ENCODE peak calls at places on chromosomes 5 and 9, in seven cellular contexts. K is fibroblast of the aortic adventitia, F is Caco-2, V is BJ, C is endothelial cell of umbilical vein, J is psoas muscle, U is prostate gland. T is an unnamed sample.

GRCh38 chr5:157484768-157485167 is 24.8 kb downstream of the NIPAL4 start:
- DNase-seq in V (no peak), F (peak), J (peak), U (no peak), K (peak), C (no peak), T (no peak)

GRCh38 chr5:128038641-128039040 is 44.9 kb upstream of the SLC12A2 start:
- DNase-seq in U (no peak), J (no peak), C (peak), V (no peak), K (peak), F (no peak), T (no peak)

GRCh38 chr9:36686471-36686870 is 113.8 kb downstream of the MELK start:
- DNase-seq in V (no peak), U (no peak), J (no peak), F (no peak), K (no peak), C (no peak), T (no peak)

GRCh38 chr9:7779201-7779600 is 20.4 kb downstream of the DMAC1 start:
- DNase-seq in C (no peak), U (no peak), V (no peak), J (no peak), F (no peak), K (no peak), T (no peak)

GRCh38 chr5:150411245-150411979 is 1.3 kb downstream of the CD74 start:
- DNase-seq in F (no peak), U (no peak), V (no peak), C (no peak), J (no peak), K (no peak), T (no peak)

GRCh38 chr9:13758876-13759275 is 479.4 kb upstream of the MPDZ start:
- DNase-seq in J (peak), C (no peak), U (no peak), V (no peak), K (no peak), F (no peak), T (no peak)

GRCh38 chr9:123250504-123250903 is 17.9 kb downstream of the STRBP start:
- DNase-seq in K (no peak), J (no peak), V (no peak), U (no peak), F (no peak), C (no peak), T (no peak)

GRCh38 chr5:157265714-157266285 is at the start of gene CYFIP2:
- DNase-seq in C (peak), K (no peak), J (peak), F (no peak), V (no peak), U (peak), T (no peak)

GRCh38 chr5:96247097-96247675 is 185.9 kb downstream of the PCSK1 start:
- DNase-seq in F (no peak), J (no peak), U (peak), C (peak), K (peak), V (no peak), T (no peak)

GRCh38 chr5:177545487-177546261 is 8.7 kb downstream of the FAM193B start:
- DNase-seq in U (no peak), V (peak), F (no peak), J (peak), K (peak), C (no peak), T (no peak)

GRCh38 chr5:64074533-64074932 is 91.1 kb upstream of the RNF180 start:
- DNase-seq in K (peak), F (no peak), C (peak), U (no peak), J (no peak), V (no peak), T (no peak)

GRCh38 chr9:91534374-91534773 is 110.7 kb upstream of the NFIL3 start:
- DNase-seq in C (no peak), J (no peak), K (peak), F (no peak), V (no peak), U (no peak), T (no peak)

GRCh38 chr9:120711841-120712538 is 2.3 kb downstream of the MEGF9 start:
- DNase-seq in K (peak), V (no peak), C (no peak), J (no peak), F (no peak), U (no peak), T (no peak)

GRCh38 chr9:120712539-120713031 is 1.7 kb downstream of the MEGF9 start:
- DNase-seq in J (no peak), C (no peak), U (no peak), F (no peak), V (no peak), K (no peak), T (no peak)

GRCh38 chr9:120713257-120714087 is 798 bp downstream of the MEGF9 start:
- DNase-seq in C (no peak), V (no peak), J (peak), U (no peak), K (peak), F (no peak), T (no peak)

GRCh38 chr9:120710110-120710981 is 3.9 kb downstream of the MEGF9 start:
- DNase-seq in C (peak), U (peak), V (no peak), J (no peak), F (no peak), K (peak), T (no peak)

GRCh38 chr9:120711354-120711753 is 2.9 kb downstream of the MEGF9 start:
- DNase-seq in U (no peak), K (peak), F (no peak), J (no peak), C (no peak), V (no peak), T (no peak)
- H3K4me3 ChIP-seq in U (no peak), K (peak), F (no peak), J (peak), C (no peak), V (no peak), T (no peak)

DNA sequence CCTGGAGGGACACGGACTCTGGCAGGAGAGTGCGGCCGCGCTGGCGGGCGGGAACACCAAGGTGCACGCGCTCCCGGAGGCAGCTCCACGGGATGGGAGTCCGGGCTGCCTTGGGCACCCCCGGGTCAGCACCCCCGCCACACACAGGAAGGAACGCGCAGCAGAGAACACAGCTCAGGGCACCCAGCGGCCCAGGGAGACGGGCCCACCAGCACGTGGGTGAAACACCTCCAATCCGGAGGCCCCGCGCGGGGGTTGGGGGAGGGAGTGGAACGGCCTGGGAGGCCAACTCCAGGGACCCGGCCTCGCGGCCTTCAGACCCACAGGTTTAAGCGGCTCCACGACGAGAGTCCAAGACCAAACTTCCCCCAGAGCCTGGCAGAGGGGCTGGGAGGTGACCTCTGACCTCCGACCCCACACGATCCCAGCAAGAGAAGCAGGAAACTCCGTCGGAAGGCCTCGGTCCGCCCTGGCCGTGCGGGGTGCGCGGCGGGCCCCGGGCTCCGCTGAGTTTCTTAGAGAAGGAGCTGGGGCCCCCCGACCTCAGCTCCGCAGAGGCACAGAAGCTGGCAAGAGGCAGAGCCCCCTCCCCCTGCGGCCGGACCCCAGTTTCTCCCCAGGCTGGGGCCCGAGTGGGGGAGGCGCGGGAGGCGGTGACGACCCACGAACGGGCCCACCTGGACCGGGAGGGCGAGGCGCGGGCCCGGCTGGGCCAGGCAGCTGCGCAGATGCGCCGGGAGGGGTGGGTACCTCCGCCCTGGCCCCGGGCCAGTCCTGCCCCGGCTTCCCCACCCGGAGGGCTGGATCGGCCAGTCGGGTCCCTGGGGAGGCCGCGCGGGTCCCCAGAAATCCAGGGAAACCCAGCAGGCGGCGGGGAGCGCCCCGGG is 851 bp downstream of the NACC2 start:
- DNase-seq in K (peak), F (peak), U (peak), C (peak), J (peak), V (no peak), T (no peak)
- TF ChIP-seq CTCF in K (no peak), F (no peak), U (no peak), C (no peak), J (peak), V (no peak), T (no peak)

GRCh38 chr5:139651863-139652787 is 4.0 kb downstream of the CXXC5 start:
- DNase-seq in K (peak), J (peak), C (peak), F (no peak), U (peak), V (peak), T (no peak)
- H3K4me3 ChIP-seq in K (peak), J (peak), C (no peak), F (no peak), U (no peak), V (peak), T (peak)

GRCh38 chr5:179908528-179908927 is 831 bp upstream of the TBC1D9B start:
- DNase-seq in F (no peak), U (no peak), K (no peak), V (no peak), C (no peak), J (peak), T (no peak)
- TF ChIP-seq CTCF in F (no peak), U (no peak), K (no peak), V (no peak), C (peak), J (no peak), T (no peak)

GRCh38 chr5:89337-90286 is 2.4 kb upstream of the PLEKHG4B start:
- DNase-seq in K (no peak), V (no peak), J (no peak), F (no peak), U (no peak), C (no peak), T (no peak)

GRCh38 chr5:90590-91547 is 1.1 kb upstream of the PLEKHG4B start:
- DNase-seq in J (no peak), U (peak), C (no peak), V (no peak), K (no peak), F (peak), T (no peak)

GRCh38 chr5:92391-93220 is 638 bp downstream of the PLEKHG4B start:
- DNase-seq in C (no peak), U (no peak), J (no peak), V (no peak), F (no peak), K (peak), T (no peak)

GRCh38 chr5:93221-93980 is 1.4 kb downstream of the PLEKHG4B start:
- DNase-seq in U (no peak), C (no peak), F (no peak), V (no peak), J (no peak), K (no peak), T (no peak)

DNA sequence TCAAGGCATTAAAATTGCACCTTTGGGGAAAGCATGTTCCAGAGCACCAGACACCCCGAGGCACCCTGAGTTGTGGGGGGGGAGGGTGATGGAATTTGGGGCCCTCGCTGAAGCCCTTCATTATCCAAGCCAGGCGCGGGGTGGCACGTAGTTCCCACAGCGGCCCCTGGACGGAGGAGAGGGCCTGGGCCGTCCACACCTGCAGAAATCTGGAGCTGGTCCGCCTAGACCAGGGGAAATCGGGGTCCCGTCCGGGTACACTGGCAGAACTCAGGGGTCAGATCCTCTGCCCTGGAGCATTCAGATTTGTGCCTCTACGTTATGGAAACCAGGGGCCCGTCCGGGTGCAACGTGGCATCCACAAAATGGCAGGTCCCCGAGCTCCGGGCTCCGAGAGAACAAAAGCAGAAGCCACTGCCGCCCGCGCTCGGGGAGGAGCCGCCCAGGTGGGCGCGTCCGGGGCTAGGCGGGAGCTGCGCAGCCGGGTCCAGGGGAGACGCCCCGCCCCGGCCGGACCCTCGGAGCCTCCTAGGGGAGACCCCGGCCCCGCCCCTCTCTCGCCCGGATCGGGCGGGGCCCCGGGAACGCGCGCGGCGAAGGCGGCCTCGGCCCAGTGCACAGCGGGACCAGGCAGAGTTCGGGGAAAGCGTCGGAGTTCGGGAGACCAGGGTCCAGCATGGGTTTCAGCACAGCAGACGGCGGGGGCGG is at the start of gene PLEKHG4B:
- DNase-seq in C (no peak), K (no peak), F (peak), V (no peak), J (no peak), U (peak), T (no peak)
- H3K4me3 ChIP-seq in C (no peak), K (no peak), F (peak), V (peak), J (peak), U (peak), T (peak)